ENCODE peak calls at places on chromosomes 4 and X, in six cellular contexts. One of them, this sample, is unnamed.

GRCh38 chr4:82561745-82562552 is at the start of gene TMEM150C:
- DNase-seq in HCT116: no peak
- DNase-seq in naive thymus-derived CD4-positive, alpha-beta T cell: no peak
- DNase-seq in mucosa of descending colon: peak
- DNase-seq in ovary: peak
- DNase-seq in thoracic aorta: no peak
- DNase-seq in this sample: peak

GRCh38 chr4:137032242-137032641 is 500.1 kb downstream of the PCDH18 start:
- DNase-seq in HCT116: no peak
- DNase-seq in naive thymus-derived CD4-positive, alpha-beta T cell: no peak
- DNase-seq in mucosa of descending colon: no peak
- DNase-seq in ovary: no peak
- DNase-seq in thoracic aorta: no peak
- DNase-seq in this sample: no peak

GRCh38 chr4:163473576-163473975 is at the start of gene TKTL2:
- DNase-seq in HCT116: no peak
- DNase-seq in naive thymus-derived CD4-positive, alpha-beta T cell: no peak
- DNase-seq in mucosa of descending colon: no peak
- DNase-seq in ovary: no peak
- DNase-seq in thoracic aorta: no peak
- DNase-seq in this sample: no peak

GRCh38 chr4:122500852-122501501 is 44.5 kb upstream of the IL2 start:
- DNase-seq in HCT116: no peak
- DNase-seq in naive thymus-derived CD4-positive, alpha-beta T cell: no peak
- DNase-seq in mucosa of descending colon: no peak
- DNase-seq in ovary: no peak
- DNase-seq in thoracic aorta: no peak
- DNase-seq in this sample: no peak

GRCh38 chrX:4243759-4244158 is 530.3 kb upstream of the PRKX start:
- DNase-seq in HCT116: no peak
- DNase-seq in naive thymus-derived CD4-positive, alpha-beta T cell: no peak
- DNase-seq in mucosa of descending colon: no peak
- DNase-seq in ovary: no peak
- DNase-seq in thoracic aorta: no peak
- DNase-seq in this sample: no peak

GRCh38 chrX:78378476-78379115 is 51.2 kb upstream of the CYSLTR1 start:
- DNase-seq in HCT116: no peak
- DNase-seq in naive thymus-derived CD4-positive, alpha-beta T cell: no peak
- DNase-seq in mucosa of descending colon: no peak
- DNase-seq in ovary: no peak
- DNase-seq in thoracic aorta: no peak
- DNase-seq in this sample: peak

GRCh38 chr4:82797591-82798081 is 960 bp downstream of the SCD5 start:
- DNase-seq in HCT116: no peak
- DNase-seq in naive thymus-derived CD4-positive, alpha-beta T cell: no peak
- DNase-seq in mucosa of descending colon: no peak
- DNase-seq in ovary: peak
- DNase-seq in thoracic aorta: no peak
- DNase-seq in this sample: no peak

GRCh38 chrX:103343105-103343504 is 13.1 kb downstream of the TCEAL7 start:
- DNase-seq in HCT116: peak
- DNase-seq in naive thymus-derived CD4-positive, alpha-beta T cell: peak
- DNase-seq in mucosa of descending colon: no peak
- DNase-seq in ovary: no peak
- DNase-seq in thoracic aorta: no peak
- DNase-seq in this sample: peak

GRCh38 chr4:110108960-110109359 is 89.5 kb downstream of the ELOVL6 start:
- DNase-seq in HCT116: no peak
- DNase-seq in naive thymus-derived CD4-positive, alpha-beta T cell: no peak
- DNase-seq in mucosa of descending colon: no peak
- DNase-seq in ovary: no peak
- DNase-seq in thoracic aorta: no peak
- DNase-seq in this sample: no peak

GRCh38 chrX:13180807-13181206 is 136.4 kb upstream of the FAM9C start:
- DNase-seq in HCT116: no peak
- DNase-seq in naive thymus-derived CD4-positive, alpha-beta T cell: no peak
- DNase-seq in mucosa of descending colon: no peak
- DNase-seq in ovary: no peak
- DNase-seq in thoracic aorta: no peak
- DNase-seq in this sample: peak

GRCh38 chrX:133947022-133947421 is 38.4 kb downstream of the GPC3 start:
- DNase-seq in HCT116: no peak
- DNase-seq in naive thymus-derived CD4-positive, alpha-beta T cell: no peak
- DNase-seq in mucosa of descending colon: no peak
- DNase-seq in ovary: no peak
- DNase-seq in thoracic aorta: no peak
- DNase-seq in this sample: no peak

GRCh38 chrX:40816906-40817305 is 81.6 kb upstream of the MED14 start:
- DNase-seq in HCT116: no peak
- DNase-seq in naive thymus-derived CD4-positive, alpha-beta T cell: no peak
- DNase-seq in mucosa of descending colon: no peak
- DNase-seq in ovary: no peak
- DNase-seq in thoracic aorta: no peak
- DNase-seq in this sample: no peak

GRCh38 chr4:110196206-110196870 is 2.1 kb downstream of the ELOVL6 start:
- DNase-seq in HCT116: no peak
- DNase-seq in naive thymus-derived CD4-positive, alpha-beta T cell: peak
- DNase-seq in mucosa of descending colon: peak
- DNase-seq in ovary: peak
- DNase-seq in thoracic aorta: no peak
- DNase-seq in this sample: peak

GRCh38 chrX:15146515-15146914 is 123.4 kb downstream of the ASB9 start:
- DNase-seq in HCT116: no peak
- DNase-seq in naive thymus-derived CD4-positive, alpha-beta T cell: no peak
- DNase-seq in mucosa of descending colon: no peak
- DNase-seq in ovary: no peak
- DNase-seq in thoracic aorta: no peak
- DNase-seq in this sample: peak

DNA sequence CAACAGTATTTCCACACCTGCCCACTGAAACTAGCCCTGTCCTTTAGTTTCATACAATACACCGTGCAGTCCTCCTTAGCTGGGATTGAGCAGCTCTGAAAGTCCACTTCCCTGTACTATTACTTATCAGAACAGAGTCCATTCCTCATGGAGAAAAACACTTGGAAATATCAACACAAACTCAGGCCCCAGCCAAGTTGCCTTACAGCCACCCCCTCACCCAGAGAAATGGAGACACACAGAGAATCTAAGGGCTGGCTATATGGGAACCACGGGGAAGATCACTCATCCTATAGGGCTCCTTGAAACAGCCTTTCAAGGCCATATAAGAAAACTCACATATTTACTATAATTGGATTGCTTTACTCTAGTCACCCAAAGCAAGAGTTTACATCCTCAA is 1.9 kb downstream of the SCARB2 start:
- DNase-seq in HCT116: no peak
- DNase-seq in naive thymus-derived CD4-positive, alpha-beta T cell: no peak
- DNase-seq in mucosa of descending colon: no peak
- DNase-seq in ovary: no peak
- DNase-seq in thoracic aorta: no peak
- DNase-seq in this sample: no peak
- H3K4me3 ChIP-seq in HCT116: no peak
- H3K4me3 ChIP-seq in naive thymus-derived CD4-positive, alpha-beta T cell: no peak
- H3K4me3 ChIP-seq in mucosa of descending colon: no peak
- H3K4me3 ChIP-seq in ovary: peak
- H3K4me3 ChIP-seq in thoracic aorta: peak
- H3K4me3 ChIP-seq in this sample: peak

DNA sequence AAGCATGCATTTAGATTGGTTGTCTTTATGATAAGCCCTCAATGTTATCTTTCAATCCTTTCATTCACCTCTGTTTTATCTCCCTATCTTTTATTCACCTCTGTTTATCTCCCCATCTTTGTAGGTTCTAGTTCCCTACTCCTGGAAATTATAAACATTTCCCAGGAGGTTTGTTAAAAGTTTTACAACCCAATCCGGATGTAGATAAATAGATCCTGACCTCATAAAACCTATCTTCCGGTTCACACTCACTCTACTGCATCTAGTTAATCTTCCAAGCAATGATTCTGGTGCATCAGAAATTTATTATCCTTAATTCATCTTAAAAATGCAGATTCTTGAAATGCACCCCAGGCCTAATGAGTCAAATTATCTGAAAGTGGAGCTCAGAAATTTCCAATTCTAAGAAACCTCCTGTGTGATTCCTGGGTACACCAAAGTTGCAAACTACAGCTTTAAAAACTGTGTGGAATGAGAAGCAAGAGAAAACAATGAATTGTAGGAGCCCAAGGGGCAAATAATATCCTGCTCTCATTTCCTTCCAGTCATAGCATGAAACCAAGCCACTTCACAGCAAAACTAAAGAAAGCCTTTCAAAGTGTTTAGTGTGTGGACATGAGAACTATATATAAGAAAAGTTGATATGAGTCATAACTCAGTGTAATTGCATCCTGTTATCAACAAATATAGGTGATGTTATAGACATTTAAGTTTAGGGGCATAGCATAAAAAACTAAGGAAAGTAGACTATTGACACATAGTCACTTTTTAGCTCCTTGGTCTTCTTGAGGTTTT is 51.1 kb upstream of the UGT8 start:
- DNase-seq in HCT116: no peak
- DNase-seq in naive thymus-derived CD4-positive, alpha-beta T cell: no peak
- DNase-seq in mucosa of descending colon: no peak
- DNase-seq in ovary: no peak
- DNase-seq in thoracic aorta: no peak
- DNase-seq in this sample: no peak
- H3K4me3 ChIP-seq in HCT116: no peak
- H3K4me3 ChIP-seq in naive thymus-derived CD4-positive, alpha-beta T cell: no peak
- H3K4me3 ChIP-seq in mucosa of descending colon: no peak
- H3K4me3 ChIP-seq in ovary: no peak
- H3K4me3 ChIP-seq in thoracic aorta: no peak
- H3K4me3 ChIP-seq in this sample: no peak

GRCh38 chrX:84501798-84502628 is at the start of gene HDX:
- DNase-seq in HCT116: no peak
- DNase-seq in naive thymus-derived CD4-positive, alpha-beta T cell: peak
- DNase-seq in mucosa of descending colon: peak
- DNase-seq in ovary: peak
- DNase-seq in thoracic aorta: peak
- DNase-seq in this sample: peak
- H3K4me3 ChIP-seq in HCT116: no peak
- H3K4me3 ChIP-seq in naive thymus-derived CD4-positive, alpha-beta T cell: peak
- H3K4me3 ChIP-seq in mucosa of descending colon: no peak
- H3K4me3 ChIP-seq in ovary: peak
- H3K4me3 ChIP-seq in thoracic aorta: peak
- H3K4me3 ChIP-seq in this sample: peak

GRCh38 chr4:85946821-85947220 is 413.0 kb downstream of the MAPK10 start:
- DNase-seq in HCT116: no peak
- DNase-seq in naive thymus-derived CD4-positive, alpha-beta T cell: no peak
- DNase-seq in mucosa of descending colon: no peak
- DNase-seq in ovary: no peak
- DNase-seq in thoracic aorta: no peak
- DNase-seq in this sample: no peak
- H3K4me3 ChIP-seq in HCT116: no peak
- H3K4me3 ChIP-seq in naive thymus-derived CD4-positive, alpha-beta T cell: no peak
- H3K4me3 ChIP-seq in mucosa of descending colon: no peak
- H3K4me3 ChIP-seq in ovary: no peak
- H3K4me3 ChIP-seq in thoracic aorta: no peak
- H3K4me3 ChIP-seq in this sample: no peak

GRCh38 chrX:151151668-151152267 is 24.6 kb upstream of the GPR50 start:
- DNase-seq in HCT116: peak
- DNase-seq in naive thymus-derived CD4-positive, alpha-beta T cell: no peak
- DNase-seq in mucosa of descending colon: no peak
- DNase-seq in ovary: no peak
- DNase-seq in thoracic aorta: no peak
- DNase-seq in this sample: peak
- H3K4me3 ChIP-seq in HCT116: no peak
- H3K4me3 ChIP-seq in naive thymus-derived CD4-positive, alpha-beta T cell: no peak
- H3K4me3 ChIP-seq in mucosa of descending colon: no peak
- H3K4me3 ChIP-seq in ovary: no peak
- H3K4me3 ChIP-seq in thoracic aorta: no peak
- H3K4me3 ChIP-seq in this sample: no peak

GRCh38 chr4:86451560-86452322 is 91.9 kb upstream of the MAPK10 start:
- DNase-seq in HCT116: no peak
- DNase-seq in naive thymus-derived CD4-positive, alpha-beta T cell: no peak
- DNase-seq in mucosa of descending colon: no peak
- DNase-seq in ovary: no peak
- DNase-seq in thoracic aorta: no peak
- DNase-seq in this sample: peak
- H3K4me3 ChIP-seq in HCT116: no peak
- H3K4me3 ChIP-seq in naive thymus-derived CD4-positive, alpha-beta T cell: no peak
- H3K4me3 ChIP-seq in mucosa of descending colon: no peak
- H3K4me3 ChIP-seq in ovary: peak
- H3K4me3 ChIP-seq in thoracic aorta: peak
- H3K4me3 ChIP-seq in this sample: no peak

GRCh38 chr4:5156677-5157076 is 105.4 kb downstream of the STK32B start:
- DNase-seq in HCT116: no peak
- DNase-seq in naive thymus-derived CD4-positive, alpha-beta T cell: no peak
- DNase-seq in mucosa of descending colon: no peak
- DNase-seq in ovary: no peak
- DNase-seq in thoracic aorta: no peak
- DNase-seq in this sample: no peak
- H3K4me3 ChIP-seq in HCT116: no peak
- H3K4me3 ChIP-seq in naive thymus-derived CD4-positive, alpha-beta T cell: no peak
- H3K4me3 ChIP-seq in mucosa of descending colon: no peak
- H3K4me3 ChIP-seq in ovary: no peak
- H3K4me3 ChIP-seq in thoracic aorta: no peak
- H3K4me3 ChIP-seq in this sample: no peak

GRCh38 chr4:148716361-148717063 is 274.3 kb upstream of the NR3C2 start:
- DNase-seq in HCT116: no peak
- DNase-seq in naive thymus-derived CD4-positive, alpha-beta T cell: no peak
- DNase-seq in mucosa of descending colon: no peak
- DNase-seq in ovary: no peak
- DNase-seq in thoracic aorta: no peak
- DNase-seq in this sample: peak

GRCh38 chr4:148717988-148718387 is 275.8 kb upstream of the NR3C2 start:
- DNase-seq in HCT116: no peak
- DNase-seq in naive thymus-derived CD4-positive, alpha-beta T cell: no peak
- DNase-seq in mucosa of descending colon: no peak
- DNase-seq in ovary: no peak
- DNase-seq in thoracic aorta: no peak
- DNase-seq in this sample: no peak
- H3K4me3 ChIP-seq in HCT116: no peak
- H3K4me3 ChIP-seq in naive thymus-derived CD4-positive, alpha-beta T cell: no peak
- H3K4me3 ChIP-seq in mucosa of descending colon: no peak
- H3K4me3 ChIP-seq in ovary: no peak
- H3K4me3 ChIP-seq in thoracic aorta: no peak
- H3K4me3 ChIP-seq in this sample: no peak

DNA sequence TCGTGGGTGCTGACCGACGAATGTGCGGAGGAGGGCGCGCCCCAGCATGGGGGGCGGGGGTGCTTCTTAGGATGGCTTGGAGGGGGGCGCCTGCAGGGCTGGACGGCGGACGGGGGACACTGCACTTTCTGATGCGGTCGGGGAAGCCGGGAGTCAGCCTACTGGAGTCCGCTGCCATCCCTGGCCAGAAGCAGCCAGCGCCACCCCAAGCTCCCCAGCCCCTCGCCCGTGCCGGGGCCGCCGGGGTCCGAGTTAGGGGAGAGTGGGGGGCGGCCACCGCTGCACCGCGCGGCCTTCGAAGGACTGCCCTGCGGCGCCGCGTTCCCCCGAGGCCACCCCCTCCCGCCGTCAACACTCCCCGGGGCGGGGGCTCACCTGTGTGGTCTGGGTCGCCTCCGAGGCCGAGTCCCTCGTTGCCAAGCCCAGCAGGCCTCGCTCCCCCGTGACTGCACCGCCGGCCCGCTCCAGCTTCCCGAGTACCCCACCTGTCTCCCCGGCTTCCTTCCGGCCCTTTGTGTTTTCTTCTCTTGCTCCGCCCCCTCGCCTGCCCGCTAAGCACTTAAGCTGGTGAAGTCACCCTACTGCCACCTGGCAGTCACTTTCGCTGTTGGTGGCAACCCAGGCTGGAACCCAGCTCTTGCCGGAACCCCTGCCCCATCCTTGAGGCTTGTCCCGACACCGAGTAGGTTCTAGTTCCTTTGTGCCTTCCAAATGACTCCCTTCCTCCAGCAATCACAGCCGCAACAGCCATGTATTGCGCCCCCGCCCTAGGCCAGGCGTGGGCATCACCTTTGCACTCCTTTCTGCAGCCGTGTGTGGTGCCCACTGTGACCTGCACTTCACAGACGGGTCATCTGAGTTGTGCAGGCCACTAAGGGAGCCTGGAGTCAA is at the start of gene OCIAD2:
- DNase-seq in HCT116: peak
- DNase-seq in naive thymus-derived CD4-positive, alpha-beta T cell: peak
- DNase-seq in mucosa of descending colon: peak
- DNase-seq in ovary: peak
- DNase-seq in thoracic aorta: no peak
- DNase-seq in this sample: peak
- H3K4me3 ChIP-seq in HCT116: peak
- H3K4me3 ChIP-seq in naive thymus-derived CD4-positive, alpha-beta T cell: peak
- H3K4me3 ChIP-seq in mucosa of descending colon: peak
- H3K4me3 ChIP-seq in ovary: peak
- H3K4me3 ChIP-seq in thoracic aorta: peak
- H3K4me3 ChIP-seq in this sample: peak

This sample was measured in PC-3.